ENCODE peak calls at places on chromosomes 1 and 21, in six cellular contexts. E is heart left ventricle, A is mammary epithelial cell, Q is SK-N-SH, V is left lung, T is breast epithelium. L is an unnamed sample.

GRCh38 chr1:107081102-107081501 is 24.6 kb downstream of the PRMT6 start:
- DNase-seq in Q (no peak), V (no peak), E (no peak), T (no peak), A (no peak), L (no peak)

GRCh38 chr1:44895919-44896734 is 53.1 kb upstream of the PTCH2 start:
- DNase-seq in Q (no peak), A (no peak), V (no peak), T (no peak), E (no peak), L (no peak)

GRCh38 chr21:34859976-34860653 is 189.0 kb downstream of the RUNX1 start:
- DNase-seq in A (no peak), V (no peak), E (no peak), T (no peak), Q (no peak), L (no peak)

GRCh38 chr1:25022361-25023189 is 92.5 kb upstream of the RUNX3 start:
- DNase-seq in Q (no peak), E (peak; percentile 71), T (no peak), A (peak; percentile 97), V (peak; percentile 88), L (peak; percentile 74)

GRCh38 chr1:218344814-218345672 is at the start of gene TGFB2:
- DNase-seq in V (no peak), T (no peak), E (peak; percentile 39), A (peak; percentile 79), Q (no peak), L (no peak)

GRCh38 chr1:100569888-100570287 is 31.9 kb downstream of the GPR88 start:
- DNase-seq in E (no peak), V (no peak), Q (no peak), A (no peak), T (no peak), L (no peak)

GRCh38 chr1:235027076-235027861 is 101.4 kb downstream of the TOMM20 start:
- DNase-seq in T (no peak), V (no peak), A (no peak), Q (no peak), E (no peak), L (no peak)

GRCh38 chr1:15154480-15155036 is 1.0 kb downstream of the TMEM51 start:
- DNase-seq in A (peak; percentile 59), E (peak; percentile 52), Q (peak; percentile 69), V (peak; percentile 50), T (no peak), L (no peak)

GRCh38 chr1:10402729-10403274 is 3.9 kb downstream of the PGD start:
- DNase-seq in A (no peak), Q (no peak), E (no peak), V (no peak), T (no peak), L (no peak)

GRCh38 chr21:26850116-26850643 is 5.0 kb upstream of the ADAMTS1 start:
- DNase-seq in A (peak; percentile 32), V (no peak), Q (peak; percentile 51), T (no peak), E (no peak), L (no peak)

GRCh38 chr1:56255516-56256181 is 323.7 kb downstream of the PLPP3 start:
- DNase-seq in E (peak; percentile 81), V (peak; percentile 42), T (no peak), A (no peak), Q (no peak), L (no peak)

GRCh38 chr1:168381850-168382249 is 101.2 kb downstream of the TBX19 start:
- DNase-seq in V (no peak), E (no peak), Q (no peak), A (no peak), T (no peak), L (no peak)

GRCh38 chr1:157359309-157360020 is 192.8 kb downstream of the FCRL5 start:
- DNase-seq in V (no peak), Q (no peak), E (no peak), A (peak; percentile 23), T (no peak), L (no peak)

GRCh38 chr1:26557078-26557477 is 27.5 kb downstream of the RPS6KA1 start:
- DNase-seq in A (no peak), E (no peak), Q (no peak), V (no peak), T (no peak), L (no peak)

GRCh38 chr1:35706846-35707245 is 11.8 kb downstream of the C1orf216 start:
- DNase-seq in V (no peak), Q (no peak), A (no peak), T (no peak), E (no peak), L (no peak)

GRCh38 chr1:220886470-220887201 is 7.4 kb downstream of the HLX start:
- DNase-seq in E (no peak), A (no peak), Q (no peak), T (no peak), V (no peak), L (no peak)

GRCh38 chr1:6998267-6998666 is 213.0 kb downstream of the CAMTA1 start:
- DNase-seq in E (peak; percentile 59), Q (peak; percentile 39), A (no peak), T (no peak), V (no peak), L (no peak)

GRCh38 chr1:92707292-92707691 is 77.6 kb downstream of the EVI5 start:
- DNase-seq in Q (no peak), T (no peak), E (no peak), V (no peak), A (no peak), L (no peak)

GRCh38 chr1:39205102-39205780 is 746 bp downstream of the MACF1 start:
- DNase-seq in Q (no peak), A (peak; percentile 85), V (peak; percentile 64), E (peak; percentile 67), T (no peak), L (no peak)

GRCh38 chr1:39204441-39205081 is at the start of gene MACF1:
- DNase-seq in E (peak; percentile 82), A (peak; percentile 72), T (no peak), Q (no peak), V (peak; percentile 71), L (no peak)

GRCh38 chr1:39210649-39211048 is 6.2 kb downstream of the MACF1 start:
- DNase-seq in A (no peak), V (no peak), Q (no peak), E (no peak), T (no peak), L (no peak)

DNA sequence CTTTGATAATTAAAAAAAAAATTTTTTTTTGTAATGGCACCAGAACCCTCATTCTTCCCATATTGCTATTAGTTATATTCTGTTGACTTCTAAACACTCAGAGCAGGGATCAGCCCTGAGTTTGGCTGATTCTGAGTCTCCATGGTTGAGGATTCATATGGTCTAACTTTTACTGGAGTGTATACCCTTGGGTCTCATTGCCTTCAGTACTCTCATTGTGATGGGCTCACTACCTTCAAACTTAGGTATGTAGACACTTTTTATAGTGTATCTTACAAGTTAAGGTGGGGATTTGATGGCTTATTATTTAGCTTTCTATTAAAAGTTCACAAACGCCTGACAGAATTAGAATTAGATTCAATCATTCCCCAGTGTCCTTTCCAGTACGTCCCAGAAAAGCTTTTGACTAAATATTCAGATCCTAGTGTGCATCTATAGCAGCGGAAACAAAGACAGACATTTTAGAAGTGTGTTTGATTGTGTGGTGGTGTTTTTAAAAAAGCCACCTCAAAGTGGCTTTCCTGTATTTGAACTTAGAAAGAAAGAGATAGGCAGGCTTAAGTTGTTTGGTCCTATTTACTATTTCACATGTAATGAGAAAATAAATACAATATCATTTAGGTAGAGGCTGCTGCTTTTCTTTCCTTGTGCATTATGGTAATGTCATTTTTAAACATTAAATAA is 1.4 kb downstream of the MACF1 start:
- DNase-seq in Q (no peak), T (no peak), V (no peak), A (no peak), E (no peak), L (no peak)
- H3K4me3 ChIP-seq in Q (peak overlapping the region; percentile 41), T (peak overlapping the region; percentile 33), V (peak overlapping the region; percentile 37), A (peak overlapping the region; percentile 27), E (peak overlapping the region; percentile 33), L (peak overlapping the region; percentile 52)

DNA sequence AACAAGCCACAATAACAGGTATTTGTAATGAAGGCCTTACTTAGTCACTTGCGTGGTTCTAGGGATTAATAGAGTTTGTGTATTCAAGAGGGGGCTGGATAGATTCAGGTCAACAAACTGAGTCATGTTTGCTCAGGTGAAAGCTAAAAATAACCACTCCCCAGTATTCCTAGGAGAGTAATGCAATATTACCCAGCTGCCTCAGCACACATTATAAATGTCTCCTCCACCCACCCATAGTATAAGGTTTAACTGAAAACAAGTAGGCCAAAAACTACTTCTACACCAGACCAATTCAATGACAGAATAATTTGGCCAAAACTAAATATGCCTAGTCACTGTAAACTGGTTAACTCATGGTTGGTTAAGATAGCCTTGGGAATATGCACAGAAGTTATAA is 34.4 kb downstream of the WLS start:
- DNase-seq in E (no peak), Q (no peak), T (no peak), V (no peak), A (peak; percentile 87), L (no peak)
- H3K27ac ChIP-seq in E (peak overlapping the region; percentile 17), Q (peak overlapping the region; percentile 56), T (peak overlapping the region; percentile 40), V (no peak overlapping the region), A (no peak overlapping the region), L (no peak overlapping the region)

GRCh38 chr1:39648496-39648895 is 9.1 kb upstream of the HEYL start:
- DNase-seq in E (no peak), A (no peak), V (no peak), T (no peak), Q (no peak), L (no peak)

GRCh38 chr1:39647247-39647646 is 7.8 kb upstream of the HEYL start:
- DNase-seq in A (no peak), T (no peak), V (no peak), E (no peak), Q (no peak), L (no peak)

GRCh38 chr1:39645411-39646043 is 6.1 kb upstream of the HEYL start:
- DNase-seq in A (no peak), E (no peak), V (no peak), T (no peak), Q (no peak), L (no peak)

GRCh38 chr1:39643705-39644104 is 4.3 kb upstream of the HEYL start:
- DNase-seq in T (no peak), A (no peak), E (no peak), V (no peak), Q (no peak), L (no peak)

DNA sequence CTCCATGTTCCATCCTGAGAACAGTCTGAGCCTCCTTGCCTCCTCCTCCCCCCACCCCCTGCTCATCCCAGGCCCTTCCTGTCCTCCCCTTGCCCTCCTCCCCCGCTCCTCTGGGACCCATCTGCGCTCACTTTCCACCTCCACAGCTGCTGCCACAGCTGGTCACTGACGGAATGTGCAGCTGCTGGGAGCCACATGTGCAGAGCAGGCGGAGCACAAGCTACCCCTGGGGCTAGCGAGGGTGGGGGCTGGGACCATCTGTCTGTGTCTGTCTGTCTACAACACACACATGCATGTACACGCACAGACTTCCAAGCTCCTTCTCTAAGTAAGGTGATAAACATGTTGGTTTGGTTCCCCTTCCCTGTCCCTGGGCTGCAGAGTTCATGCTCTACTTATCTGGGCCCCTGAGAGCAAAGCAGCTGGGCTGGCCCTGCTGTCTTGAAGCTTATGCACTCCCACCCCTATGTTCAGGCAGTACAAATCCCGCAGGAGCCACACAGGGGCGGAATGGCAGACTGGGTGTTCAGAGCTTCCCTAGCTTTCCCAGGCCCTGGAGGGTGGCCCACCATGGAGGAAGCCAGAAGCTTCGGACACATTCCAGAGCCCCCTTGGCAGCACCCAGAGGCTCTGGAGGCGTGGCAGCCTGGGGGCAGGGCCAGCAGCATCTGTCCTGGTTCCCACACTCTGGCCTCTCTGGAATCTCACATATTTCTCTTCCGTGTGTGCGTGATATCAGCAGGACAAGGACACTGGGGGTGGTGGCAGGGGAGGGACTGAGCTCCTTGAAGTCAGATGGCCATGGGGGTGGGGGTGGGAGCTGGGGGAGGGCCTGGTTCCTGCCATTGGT is 7.0 kb upstream of the HEYL start:
- DNase-seq in T (no peak), E (peak; percentile 96), A (no peak), Q (peak; percentile 82), V (no peak), L (no peak)
- TF ChIP-seq CTCF in T (no peak), E (no peak), A (no peak), Q (no peak), V (no peak), L (no peak)

GRCh38 chr1:156120318-156120717 is 5.8 kb downstream of the LMNA start:
- DNase-seq in T (no peak), V (no peak), A (no peak), Q (no peak), E (no peak), L (no peak)
- H3K4me3 ChIP-seq in T (peak overlapping the region; percentile 100), V (peak overlapping the region; percentile 90), A (peak overlapping the region; percentile 23), Q (no peak overlapping the region), E (peak overlapping the region; percentile 9), L (no peak overlapping the region)

L was measured in dorsolateral prefrontal cortex.